ENCODE peak calls at places on chromosomes 4 and X, in four cellular contexts. T, I, A and C are unnamed samples.

GRCh38 chr4:74632634-74633033 is 161.7 kb downstream of the BTC start:
- DNase-seq in I (no peak), T (peak), A (no peak), C (no peak)

GRCh38 chr4:71683309-71683708 is 100.6 kb downstream of the GC start:
- DNase-seq in A (no peak), T (no peak), I (no peak), C (no peak)

GRCh38 chr4:7970031-7970946 is 30.6 kb upstream of the AFAP1 start:
- DNase-seq in I (no peak), T (peak), A (peak), C (peak)

GRCh38 chr4:16461362-16461761 is 235.1 kb upstream of the TAPT1 start:
- DNase-seq in T (no peak), A (no peak), I (no peak), C (no peak)

GRCh38 chr4:186058253-186058979 is 10.5 kb upstream of the TLR3 start:
- DNase-seq in A (no peak), I (no peak), T (no peak), C (peak)

GRCh38 chrX:151711787-151712186 is 4.0 kb upstream of the FATE1 start:
- DNase-seq in T (no peak), I (no peak), A (no peak), C (no peak)

GRCh38 chrX:4151798-4152197 is 438.3 kb upstream of the PRKX start:
- DNase-seq in A (no peak), I (no peak), T (no peak), C (no peak)

GRCh38 chr4:832536-832935 is 6.6 kb upstream of the CPLX1 start:
- DNase-seq in A (no peak), I (no peak), T (no peak), C (no peak)

GRCh38 chrX:145620666-145621065 is 197.0 kb upstream of the SLITRK2 start:
- DNase-seq in I (no peak), T (no peak), A (no peak), C (no peak)

GRCh38 chr4:168560184-168560834 is 63.5 kb downstream of the PALLD start:
- DNase-seq in T (no peak), A (no peak), I (no peak), C (no peak)

GRCh38 chr4:101328063-101328602 is 19.2 kb downstream of the PPP3CA start:
- DNase-seq in T (no peak), I (no peak), A (no peak), C (no peak)

GRCh38 chr4:61440306-61440705 is 240.2 kb downstream of the ADGRL3 start:
- DNase-seq in I (no peak), A (no peak), T (no peak), C (no peak)
- TF ChIP-seq CTCF in I (no peak), A (no peak), T (no peak), C (no peak)

GRCh38 chrX:30317308-30317707 is 8.1 kb upstream of the NR0B1 start:
- DNase-seq in I (no peak), A (no peak), T (no peak), C (no peak)
- TF ChIP-seq CTCF in I (no peak), A (no peak), T (no peak), C (no peak)

DNA sequence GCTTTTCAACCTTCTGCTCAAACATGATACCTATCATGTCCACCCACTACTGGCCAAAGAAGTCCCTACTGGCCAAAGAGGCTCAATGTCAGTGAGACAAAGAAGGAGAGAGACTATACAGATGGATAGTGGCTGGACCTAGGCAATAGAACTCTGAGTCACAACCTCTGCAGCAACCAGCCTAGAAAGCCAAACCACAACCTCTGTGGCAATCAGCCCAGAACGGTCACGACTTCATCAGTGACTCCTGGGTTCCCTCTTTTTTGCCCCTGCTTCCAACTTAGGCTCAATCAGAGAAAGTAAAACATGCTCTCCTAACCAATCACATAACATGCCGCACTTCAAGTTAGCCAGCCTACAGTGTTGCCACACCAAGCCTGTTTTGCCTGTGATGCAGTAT is 203.5 kb downstream of the ANAPC10 start:
- DNase-seq in A (no peak), T (peak), I (no peak), C (no peak)
- TF ChIP-seq CTCF in A (no peak), T (no peak), I (no peak), C (no peak)

DNA sequence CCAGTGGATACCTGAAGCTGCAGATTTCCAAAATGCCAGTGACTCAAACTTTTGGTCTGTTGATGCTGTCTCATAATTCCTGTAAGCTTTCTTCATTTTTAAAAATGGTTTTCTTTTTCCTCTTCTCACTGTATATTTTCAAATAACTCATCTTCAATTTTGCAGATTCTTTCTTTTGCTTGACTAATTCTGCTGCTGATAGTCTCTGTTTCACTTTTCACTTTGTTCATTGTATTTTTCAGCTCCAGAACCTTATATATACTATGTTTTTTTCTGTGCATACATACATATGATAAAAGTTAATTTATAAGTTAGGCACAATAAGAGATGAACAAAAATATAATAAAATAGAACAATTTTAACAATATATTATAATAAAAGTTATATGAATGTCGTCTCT is 237.7 kb upstream of the GPRIN3 start:
- DNase-seq in I (no peak), A (no peak), T (no peak), C (no peak)
- TF ChIP-seq CTCF in I (no peak), A (no peak), T (no peak), C (no peak)

DNA sequence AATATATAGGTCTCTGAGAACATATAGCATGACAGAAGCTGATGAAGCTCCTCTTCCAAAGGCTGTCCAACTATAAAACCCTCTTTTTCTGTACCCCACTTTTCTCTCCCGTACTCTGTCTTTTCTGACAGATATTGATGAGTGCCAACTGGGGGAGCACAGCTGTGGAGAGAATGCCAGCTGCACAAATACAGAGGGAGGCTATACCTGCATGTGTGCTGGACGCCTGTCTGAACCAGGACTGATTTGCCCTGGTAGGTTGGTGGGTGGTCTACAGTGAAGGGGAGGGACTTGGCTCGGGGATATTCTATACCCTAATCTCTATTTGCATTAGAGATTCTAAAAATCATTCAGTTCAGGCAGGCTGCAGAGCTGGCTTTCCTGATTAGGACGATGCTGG is 80.4 kb downstream of the EGF start:
- DNase-seq in T (no peak), A (no peak), I (no peak), C (no peak)
- TF ChIP-seq CTCF in T (no peak), A (no peak), I (no peak), C (no peak)

GRCh38 chrX:100424012-100424411 is 13.9 kb upstream of the PCDH19 start:
- DNase-seq in I (no peak), T (no peak), A (no peak), C (no peak)
- TF ChIP-seq CTCF in I (no peak), T (no peak), A (no peak), C (no peak)

GRCh38 chr4:59091376-59092142 is 1981.4 kb upstream of the IGFBP7 start:
- DNase-seq in I (no peak), T (no peak), A (no peak), C (no peak)

DNA sequence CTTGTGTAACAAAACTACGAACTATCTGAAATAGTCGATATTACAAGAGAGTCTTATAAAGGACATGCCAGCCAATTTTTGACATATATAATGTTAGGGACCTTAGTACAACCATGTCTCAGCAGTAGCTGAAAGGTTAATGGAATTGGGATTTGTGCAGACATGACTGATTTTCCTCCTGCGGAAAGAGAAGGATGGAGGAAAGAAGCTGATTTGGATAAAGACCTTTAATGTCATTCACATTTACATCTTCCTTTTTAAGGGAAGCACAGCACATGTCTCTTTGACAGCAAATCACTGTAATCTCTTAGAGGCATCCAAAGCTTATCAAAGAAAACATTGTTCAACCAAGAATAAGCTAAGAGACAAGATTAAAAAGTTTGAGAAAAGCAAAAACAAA is 1976.2 kb upstream of the IGFBP7 start:
- DNase-seq in A (no peak), T (no peak), I (no peak), C (no peak)
- TF ChIP-seq CTCF in A (no peak), T (no peak), I (no peak), C (no peak)

DNA sequence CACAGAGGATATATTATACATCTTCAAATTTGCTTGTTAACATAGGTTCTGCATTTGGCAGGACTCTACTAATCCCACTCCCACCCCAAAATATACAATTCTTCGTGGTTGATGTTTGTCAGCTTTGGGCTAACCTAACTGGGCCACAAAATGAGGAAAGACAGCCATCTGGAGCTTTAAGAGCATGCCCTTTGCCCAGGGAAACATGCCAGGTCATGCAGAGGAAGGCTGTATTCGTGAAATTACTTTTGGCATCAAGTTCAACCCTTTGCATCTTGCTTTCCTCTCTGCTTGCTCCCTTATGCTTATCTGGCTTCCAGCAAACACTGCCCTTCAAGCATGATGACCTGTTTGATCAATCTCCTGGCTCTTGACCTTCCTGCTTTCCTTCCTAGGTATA is 46.8 kb upstream of the F9 start:
- DNase-seq in A (no peak), I (no peak), T (no peak), C (no peak)
- TF ChIP-seq CTCF in A (no peak), I (no peak), T (no peak), C (no peak)

DNA sequence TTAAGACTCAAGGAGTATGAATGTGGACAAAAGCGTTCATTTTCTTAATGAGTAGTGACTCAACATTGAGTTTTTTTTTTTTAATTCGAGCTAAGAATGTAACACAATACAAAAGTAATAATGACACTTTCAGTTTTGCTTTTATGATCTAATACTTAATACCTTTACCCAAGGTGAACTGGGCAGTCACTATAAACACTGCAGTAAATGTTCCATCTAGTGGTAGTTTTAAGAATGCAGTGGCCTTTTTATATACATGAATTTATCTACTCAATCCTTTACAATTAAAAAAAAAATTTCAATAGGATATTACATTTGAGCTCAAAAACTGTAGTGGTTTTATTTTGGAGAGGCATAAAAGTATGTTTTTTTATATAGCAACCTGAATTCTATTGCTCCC is 33.9 kb downstream of the PDK3 start:
- DNase-seq in A (no peak), T (no peak), I (no peak), C (no peak)
- TF ChIP-seq CTCF in A (peak), T (peak), I (peak), C (peak)

GRCh38 chr4:2950221-2950989 is 12.8 kb downstream of the NOP14 start:
- DNase-seq in T (no peak), A (no peak), I (no peak), C (no peak)

GRCh38 chr4:2953496-2953895 is 9.7 kb downstream of the NOP14 start:
- DNase-seq in A (no peak), T (no peak), I (no peak), C (no peak)

GRCh38 chr4:2949782-2950125 is 13.5 kb downstream of the NOP14 start:
- DNase-seq in T (no peak), A (no peak), I (no peak), C (no peak)

GRCh38 chr4:2958446-2958845 is 4.8 kb downstream of the NOP14 start:
- DNase-seq in T (no peak), A (no peak), I (no peak), C (no peak)

GRCh38 chr4:2954358-2955185 is 8.6 kb downstream of the NOP14 start:
- DNase-seq in I (no peak), T (no peak), A (no peak), C (no peak)
- TF ChIP-seq CTCF in I (peak), T (no peak), A (peak), C (no peak)